ENCODE peak calls at places on chromosomes 4 and X, in eight cellular contexts. J is hepatocyte, S is NB4, W is GM12865, M is endothelial cell of umbilical vein, P is AG09309, B is transverse colon, C is foreskin fibroblast. G is an unnamed sample.

GRCh38 chrX:120334603-120335002 is 23.3 kb upstream of the TMEM255A start:
- DNase-seq in J (no peak), S (peak; percentile 26), W (no peak), M (no peak), P (no peak), B (no peak), C (no peak), G (peak; percentile 30)

GRCh38 chrX:146278381-146278780 is 460.8 kb downstream of the SLITRK2 start:
- DNase-seq in J (peak; percentile 28), S (peak; percentile 71), W (no peak), M (no peak), P (no peak), B (no peak), C (no peak), G (peak; percentile 2)

GRCh38 chr4:86013623-86014022 is 346.2 kb downstream of the MAPK10 start:
- DNase-seq in J (no peak), S (no peak), W (no peak), M (no peak), P (no peak), B (no peak), C (peak; percentile 45), G (no peak)

GRCh38 chrX:85221361-85221760 is 22.2 kb downstream of the SATL1 start:
- DNase-seq in J (no peak), S (no peak), W (no peak), M (no peak), P (no peak), B (no peak), C (no peak), G (no peak)

GRCh38 chr4:55949480-55949802 is 696 bp downstream of the CEP135 start:
- DNase-seq in J (no peak), S (no peak), W (no peak), M (no peak), P (no peak), B (no peak), C (no peak), G (peak; percentile 53)

GRCh38 chr4:109410776-109411175 is 22.8 kb upstream of the SEC24B start:
- DNase-seq in J (no peak), S (no peak), W (no peak), M (no peak), P (no peak), B (no peak), C (no peak), G (no peak)

GRCh38 chr4:160159457-160159856 is 1056.6 kb downstream of the RAPGEF2 start:
- DNase-seq in J (no peak), S (no peak), W (no peak), M (no peak), P (no peak), B (no peak), C (no peak), G (no peak)

GRCh38 chr4:88283661-88284377 is 542 bp downstream of the PPM1K start:
- DNase-seq in J (peak; percentile 79), S (peak; percentile 79), W (peak; percentile 84), M (peak; percentile 67), P (no peak), B (peak; percentile 61), C (peak; percentile 58), G (peak; percentile 24)

GRCh38 chrX:118780915-118781314 is 42.7 kb upstream of the ZCCHC12 start:
- DNase-seq in J (no peak), S (no peak), W (no peak), M (no peak), P (no peak), B (no peak), C (no peak), G (no peak)

GRCh38 chrX:125205918-125206665 is 113.6 kb upstream of the TEX13C start:
- DNase-seq in J (peak; percentile 41), S (no peak), W (no peak), M (no peak), P (no peak), B (no peak), C (no peak), G (peak; percentile 8)
- H3K4me3 ChIP-seq in J (peak overlapping the region; percentile 45), S (no peak overlapping the region), W (no peak overlapping the region), M (no peak overlapping the region), P (no peak overlapping the region), B (peak overlapping the region; percentile 26), C (no peak overlapping the region), G (peak overlapping the region; percentile 51)

DNA sequence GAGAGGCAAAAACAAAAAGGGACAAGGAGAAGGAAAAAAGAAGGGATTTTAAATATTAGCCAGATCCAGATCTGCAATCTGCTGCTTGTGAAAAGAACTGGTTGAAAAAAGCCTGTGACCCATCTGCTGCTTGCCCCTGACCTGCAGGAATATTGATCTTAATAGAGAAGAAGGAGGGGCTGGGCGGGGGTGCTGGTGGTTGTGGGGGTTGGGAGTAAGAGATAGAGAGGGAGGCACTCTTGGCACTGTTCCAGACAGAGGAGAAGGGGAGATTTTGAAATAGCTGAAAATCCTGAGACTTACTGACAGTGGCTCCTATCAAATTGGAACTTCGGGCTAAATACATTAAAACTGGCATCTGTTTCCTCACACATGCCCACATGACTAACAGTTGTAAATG is 1.5 kb downstream of the DCX start:
- DNase-seq in J (no peak), S (no peak), W (no peak), M (no peak), P (no peak), B (no peak), C (no peak), G (no peak)
- H3K4me3 ChIP-seq in J (no peak overlapping the region), S (no peak overlapping the region), W (no peak overlapping the region), M (no peak overlapping the region), P (no peak overlapping the region), B (no peak overlapping the region), C (no peak overlapping the region), G (no peak overlapping the region)

GRCh38 chr4:792729-793108 is 33.2 kb downstream of the CPLX1 start:
- DNase-seq in J (no peak), S (no peak), W (peak; percentile 73), M (no peak), P (no peak), B (no peak), C (no peak), G (peak; percentile 94)
- H3K4me3 ChIP-seq in J (no peak overlapping the region), S (no peak overlapping the region), W (peak overlapping the region; percentile 40), M (no peak overlapping the region), P (no peak overlapping the region), B (no peak overlapping the region), C (no peak overlapping the region), G (peak overlapping the region; percentile 39)

GRCh38 chrX:45515262-45516215 is 314.9 kb upstream of the DIPK2B start:
- DNase-seq in J (peak; percentile 71), S (peak; percentile 92), W (peak; percentile 22), M (peak; percentile 67), P (peak; percentile 93), B (peak; percentile 43), C (peak; percentile 91), G (peak; percentile 23)
- H3K4me3 ChIP-seq in J (no peak overlapping the region), S (peak overlapping the region; percentile 36), W (no peak overlapping the region), M (no peak overlapping the region), P (no peak overlapping the region), B (no peak overlapping the region), C (peak overlapping the region; percentile 24), G (no peak overlapping the region)

GRCh38 chrX:153643431-153644351 is 3.3 kb upstream of the DUSP9 start:
- DNase-seq in J (no peak), S (peak; percentile 24), W (no peak), M (no peak), P (no peak), B (no peak), C (no peak), G (no peak)

GRCh38 chrX:153645921-153646481 is 1.0 kb upstream of the DUSP9 start:
- DNase-seq in J (no peak), S (no peak), W (no peak), M (no peak), P (no peak), B (no peak), C (no peak), G (no peak)

GRCh38 chrX:153642655-153643430 is 4.2 kb upstream of the DUSP9 start:
- DNase-seq in J (no peak), S (no peak), W (no peak), M (no peak), P (no peak), B (no peak), C (no peak), G (no peak)

GRCh38 chrX:153645151-153645550 is 1.9 kb upstream of the DUSP9 start:
- DNase-seq in J (no peak), S (no peak), W (no peak), M (no peak), P (no peak), B (no peak), C (no peak), G (no peak)

DNA sequence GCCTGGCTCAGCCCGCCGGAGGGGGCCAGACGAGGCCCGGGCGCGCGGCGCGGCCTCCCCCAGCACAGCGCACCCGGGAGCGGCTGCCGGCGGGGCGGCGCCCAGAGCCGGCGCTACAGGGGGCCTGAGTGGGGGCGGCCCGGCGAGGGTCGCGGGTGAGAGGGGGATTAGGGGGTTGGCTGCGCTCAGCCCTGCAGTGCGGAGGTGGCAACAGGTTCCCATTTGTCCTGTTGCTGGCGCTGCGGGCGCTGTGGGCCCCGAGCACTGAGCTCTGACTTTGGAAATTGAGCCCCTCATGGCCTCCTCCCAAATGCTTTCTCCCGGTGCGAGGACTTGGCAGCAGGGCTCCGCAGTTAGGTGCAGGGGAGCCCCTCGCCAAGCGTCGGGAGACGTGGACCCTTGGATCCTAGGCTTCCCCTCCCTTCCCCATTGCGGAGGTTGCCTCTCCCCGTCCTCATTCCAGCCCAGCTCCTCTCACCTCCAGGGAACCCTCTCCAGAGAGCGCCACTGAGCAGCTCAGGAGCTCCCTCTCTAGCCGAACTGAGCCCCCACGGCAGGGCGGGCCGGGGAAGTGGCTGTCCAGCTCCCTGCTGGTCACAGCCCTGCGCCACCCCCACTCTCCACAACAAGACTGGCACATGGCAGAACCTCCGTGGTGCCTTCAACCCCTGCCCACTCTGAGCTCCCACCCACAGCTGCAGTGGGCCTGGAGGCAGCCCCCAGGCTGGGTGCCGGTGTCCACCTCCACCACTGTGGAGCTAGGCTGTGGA is 2.5 kb upstream of the DUSP9 start:
- DNase-seq in J (no peak), S (no peak), W (no peak), M (no peak), P (no peak), B (no peak), C (no peak), G (no peak)
- H3K4me3 ChIP-seq in J (no peak overlapping the region), S (no peak overlapping the region), W (no peak overlapping the region), M (no peak overlapping the region), P (no peak overlapping the region), B (no peak overlapping the region), C (no peak overlapping the region), G (peak overlapping the region; percentile 13)

DNA sequence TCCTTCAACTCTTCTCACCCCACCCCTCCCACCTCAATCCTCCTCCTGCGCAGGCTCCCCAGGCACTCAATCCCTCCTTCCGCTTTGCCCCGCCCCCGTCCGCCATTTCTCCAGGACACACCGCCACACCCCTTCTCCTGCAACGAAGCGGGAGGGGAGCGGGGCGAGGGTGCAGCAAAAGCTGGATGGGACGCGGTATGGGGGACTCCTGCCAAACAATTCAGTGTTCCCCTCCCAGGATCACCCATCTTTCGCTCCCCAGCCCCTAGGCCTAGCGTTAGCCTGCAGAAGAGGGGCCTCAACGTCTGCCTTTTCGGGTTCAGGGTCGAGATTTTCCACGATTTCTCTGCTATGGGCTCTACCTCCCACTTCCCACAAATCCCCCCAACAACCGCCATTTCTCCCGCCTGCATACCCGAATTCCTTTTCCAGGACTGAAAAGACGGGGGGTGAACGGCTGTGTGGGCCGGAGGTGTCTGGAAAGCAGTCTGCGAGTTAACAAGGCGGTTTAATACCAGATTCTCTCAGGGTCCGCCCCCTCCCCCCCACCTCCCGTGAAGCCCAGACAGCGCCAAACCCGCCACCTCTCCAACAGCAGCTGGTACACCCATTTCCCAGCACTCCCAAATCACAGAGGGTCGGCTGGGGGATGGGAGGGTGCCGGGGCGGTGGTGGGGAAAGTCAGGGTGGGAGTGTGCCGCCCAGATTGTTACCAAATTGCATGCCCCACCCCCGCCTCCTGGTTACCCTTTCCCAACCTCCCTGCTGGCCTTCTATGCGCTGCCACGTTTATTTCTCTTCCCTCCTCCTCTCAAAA is 781 bp downstream of the ARMCX2 start:
- DNase-seq in J (peak; percentile 75), S (no peak), W (peak; percentile 47), M (peak; percentile 51), P (no peak), B (peak; percentile 78), C (peak; percentile 35), G (no peak)
- H3K4me3 ChIP-seq in J (peak overlapping the region; percentile 69), S (no peak overlapping the region), W (peak overlapping the region; percentile 79), M (peak overlapping the region; percentile 71), P (peak overlapping the region; percentile 60), B (peak overlapping the region; percentile 48), C (peak overlapping the region; percentile 80), G (no peak overlapping the region)